ENCODE peak calls at places on chromosomes 2 and 18, in seven cellular contexts. One of them, this sample, is unnamed.
A peak's percentile ranks its signal among the peaks of the same experiment; 100 is the strongest.

GRCh38 chr18:65468881-65469280 is 281.9 kb upstream of the CDH7 start:
- DNase-seq in thyroid gland: no peak
- DNase-seq in AG04449: no peak
- DNase-seq in RWPE1: no peak
- DNase-seq in ascending aorta: no peak
- DNase-seq in A673: no peak
- DNase-seq in HFF-Myc: no peak
- DNase-seq in this sample: no peak

GRCh38 chr2:50466694-50467093 is 565.2 kb downstream of the NRXN1 start:
- DNase-seq in AG04449: no peak
- DNase-seq in A673: no peak
- DNase-seq in HFF-Myc: no peak
- DNase-seq in RWPE1: no peak
- DNase-seq in ascending aorta: no peak
- DNase-seq in thyroid gland: no peak
- DNase-seq in this sample: no peak

GRCh38 chr2:126534508-126534907 is 121.5 kb upstream of the GYPC start:
- DNase-seq in thyroid gland: no peak
- DNase-seq in AG04449: no peak
- DNase-seq in HFF-Myc: no peak
- DNase-seq in ascending aorta: no peak
- DNase-seq in A673: no peak
- DNase-seq in RWPE1: no peak
- DNase-seq in this sample: no peak

GRCh38 chr2:13542642-13543041 is 825.9 kb downstream of the TRIB2 start:
- DNase-seq in AG04449: no peak
- DNase-seq in thyroid gland: no peak
- DNase-seq in HFF-Myc: no peak
- DNase-seq in ascending aorta: no peak
- DNase-seq in A673: no peak
- DNase-seq in RWPE1: no peak
- DNase-seq in this sample: no peak

GRCh38 chr2:222319576-222320440 is 21.0 kb upstream of the PAX3 start:
- DNase-seq in ascending aorta: no peak
- DNase-seq in A673: peak; percentile 65
- DNase-seq in RWPE1: no peak
- DNase-seq in AG04449: no peak
- DNase-seq in thyroid gland: peak; percentile 72
- DNase-seq in HFF-Myc: no peak
- DNase-seq in this sample: peak; percentile 52

GRCh38 chr2:152304845-152305244 is 30.1 kb upstream of the FMNL2 start:
- DNase-seq in A673: no peak
- DNase-seq in ascending aorta: no peak
- DNase-seq in RWPE1: peak; percentile 31
- DNase-seq in AG04449: peak; percentile 5
- DNase-seq in thyroid gland: no peak
- DNase-seq in HFF-Myc: no peak
- DNase-seq in this sample: no peak

GRCh38 chr2:102025016-102025491 is 33.3 kb downstream of the IL1R2 start:
- DNase-seq in ascending aorta: no peak
- DNase-seq in thyroid gland: no peak
- DNase-seq in AG04449: peak; percentile 82
- DNase-seq in A673: no peak
- DNase-seq in RWPE1: no peak
- DNase-seq in HFF-Myc: no peak
- DNase-seq in this sample: no peak

GRCh38 chr18:8252371-8252770 is 356.9 kb upstream of the RAB12 start:
- DNase-seq in A673: no peak
- DNase-seq in RWPE1: no peak
- DNase-seq in AG04449: no peak
- DNase-seq in thyroid gland: no peak
- DNase-seq in ascending aorta: no peak
- DNase-seq in HFF-Myc: no peak
- DNase-seq in this sample: no peak

GRCh38 chr2:43854671-43855070 is 15.9 kb downstream of the ABCG8 start:
- DNase-seq in thyroid gland: no peak
- DNase-seq in AG04449: no peak
- DNase-seq in ascending aorta: no peak
- DNase-seq in HFF-Myc: no peak
- DNase-seq in A673: no peak
- DNase-seq in RWPE1: no peak
- DNase-seq in this sample: no peak

GRCh38 chr18:59222341-59222740 is 2.4 kb downstream of the GRP start:
- DNase-seq in thyroid gland: no peak
- DNase-seq in ascending aorta: no peak
- DNase-seq in HFF-Myc: no peak
- DNase-seq in RWPE1: no peak
- DNase-seq in AG04449: no peak
- DNase-seq in A673: no peak
- DNase-seq in this sample: no peak
- TF ChIP-seq CTCF in thyroid gland: no peak
- TF ChIP-seq CTCF in ascending aorta: no peak
- TF ChIP-seq CTCF in HFF-Myc: no peak
- TF ChIP-seq CTCF in RWPE1: no peak
- TF ChIP-seq CTCF in AG04449: no peak
- TF ChIP-seq CTCF in A673: no peak
- TF ChIP-seq CTCF in this sample: no peak

GRCh38 chr2:226798422-226799210 is 1.0 kb downstream of the IRS1 start:
- DNase-seq in HFF-Myc: no peak
- DNase-seq in A673: peak; percentile 77
- DNase-seq in ascending aorta: no peak
- DNase-seq in RWPE1: peak; percentile 43
- DNase-seq in AG04449: no peak
- DNase-seq in thyroid gland: peak; percentile 57
- DNase-seq in this sample: peak; percentile 58
- TF ChIP-seq CTCF in HFF-Myc: no peak
- TF ChIP-seq CTCF in A673: peak; percentile 53
- TF ChIP-seq CTCF in ascending aorta: no peak
- TF ChIP-seq CTCF in RWPE1: peak; percentile 57
- TF ChIP-seq CTCF in AG04449: peak; percentile 28
- TF ChIP-seq CTCF in thyroid gland: no peak
- TF ChIP-seq CTCF in this sample: no peak

GRCh38 chr18:21632393-21632792 is 20.3 kb downstream of the SNRPD1 start:
- DNase-seq in RWPE1: no peak
- DNase-seq in thyroid gland: no peak
- DNase-seq in ascending aorta: no peak
- DNase-seq in AG04449: no peak
- DNase-seq in HFF-Myc: no peak
- DNase-seq in A673: no peak
- DNase-seq in this sample: no peak
- TF ChIP-seq CTCF in RWPE1: no peak
- TF ChIP-seq CTCF in thyroid gland: no peak
- TF ChIP-seq CTCF in ascending aorta: no peak
- TF ChIP-seq CTCF in AG04449: no peak
- TF ChIP-seq CTCF in HFF-Myc: no peak
- TF ChIP-seq CTCF in A673: peak; percentile 18
- TF ChIP-seq CTCF in this sample: no peak

GRCh38 chr2:181954538-181954883 is 31.1 kb upstream of the PPP1R1C start:
- DNase-seq in A673: no peak
- DNase-seq in RWPE1: no peak
- DNase-seq in ascending aorta: no peak
- DNase-seq in HFF-Myc: no peak
- DNase-seq in AG04449: no peak
- DNase-seq in thyroid gland: no peak
- DNase-seq in this sample: no peak
- TF ChIP-seq CTCF in A673: peak; percentile 0
- TF ChIP-seq CTCF in RWPE1: no peak
- TF ChIP-seq CTCF in ascending aorta: no peak
- TF ChIP-seq CTCF in HFF-Myc: no peak
- TF ChIP-seq CTCF in AG04449: no peak
- TF ChIP-seq CTCF in thyroid gland: no peak
- TF ChIP-seq CTCF in this sample: no peak

GRCh38 chr2:148202237-148202636 is 181.3 kb downstream of the MBD5 start:
- DNase-seq in thyroid gland: no peak
- DNase-seq in A673: no peak
- DNase-seq in RWPE1: no peak
- DNase-seq in ascending aorta: no peak
- DNase-seq in HFF-Myc: no peak
- DNase-seq in AG04449: no peak
- DNase-seq in this sample: no peak

GRCh38 chr2:148207111-148207510 is 186.2 kb downstream of the MBD5 start:
- DNase-seq in HFF-Myc: no peak
- DNase-seq in thyroid gland: no peak
- DNase-seq in RWPE1: no peak
- DNase-seq in A673: no peak
- DNase-seq in ascending aorta: no peak
- DNase-seq in AG04449: no peak
- DNase-seq in this sample: no peak

DNA sequence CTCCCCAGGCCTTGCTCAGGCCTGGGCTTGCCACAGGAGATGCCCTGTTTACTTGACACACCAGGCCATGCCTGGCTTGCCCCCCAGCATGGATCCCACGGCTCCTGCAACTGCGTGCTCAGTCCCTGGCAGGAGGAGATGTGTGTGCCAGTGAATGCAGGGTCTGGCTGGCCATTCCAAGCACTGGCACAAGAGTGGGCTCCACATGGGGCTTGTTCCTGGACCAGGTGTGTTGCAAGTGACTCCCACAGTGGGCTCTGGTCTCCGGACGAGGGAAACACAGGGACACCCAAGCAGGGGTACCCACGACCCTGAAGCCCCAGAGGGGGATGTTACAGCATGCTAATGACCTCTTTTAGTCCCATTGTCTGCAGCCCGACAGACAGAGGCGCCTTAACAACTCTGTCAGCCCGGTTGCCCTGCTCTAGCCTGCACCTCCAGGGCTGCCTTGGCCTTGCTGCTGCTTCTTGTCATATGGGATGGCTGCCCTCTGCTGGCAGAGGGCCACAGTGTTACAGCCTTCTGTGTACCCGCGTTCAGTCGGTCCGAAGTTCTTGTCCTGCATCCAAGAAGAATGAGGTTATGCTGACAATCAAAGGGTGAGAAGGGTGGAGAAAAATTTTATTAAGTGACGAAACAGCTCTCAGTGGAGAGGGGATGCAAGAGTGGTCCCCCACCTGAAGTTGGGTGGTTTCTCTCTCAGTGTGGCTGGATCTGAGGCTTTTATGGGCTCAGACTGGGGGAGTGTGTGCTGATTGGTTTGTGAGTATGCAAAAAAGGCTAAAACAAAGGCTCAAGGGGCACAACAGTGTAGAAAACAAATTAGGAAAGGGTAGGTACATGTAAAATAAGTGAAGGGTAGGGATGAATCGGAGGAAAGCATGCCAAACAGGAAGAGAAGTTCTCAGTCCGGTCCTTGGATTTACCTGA is 180.4 kb downstream of the MBD5 start:
- DNase-seq in A673: peak; percentile 77
- DNase-seq in ascending aorta: no peak
- DNase-seq in RWPE1: peak; percentile 9
- DNase-seq in HFF-Myc: peak; percentile 5
- DNase-seq in thyroid gland: peak; percentile 20
- DNase-seq in AG04449: no peak
- DNase-seq in this sample: peak; percentile 61
- TF ChIP-seq CTCF in A673: peak; percentile 74
- TF ChIP-seq CTCF in ascending aorta: no peak
- TF ChIP-seq CTCF in RWPE1: no peak
- TF ChIP-seq CTCF in HFF-Myc: peak; percentile 54
- TF ChIP-seq CTCF in thyroid gland: peak; percentile 12
- TF ChIP-seq CTCF in AG04449: peak; percentile 49
- TF ChIP-seq CTCF in this sample: peak; percentile 52

GRCh38 chr2:65056990-65057375 is 767 bp downstream of the CEP68 start:
- DNase-seq in AG04449: no peak
- DNase-seq in A673: no peak
- DNase-seq in ascending aorta: no peak
- DNase-seq in RWPE1: no peak
- DNase-seq in thyroid gland: no peak
- DNase-seq in HFF-Myc: no peak
- DNase-seq in this sample: no peak

GRCh38 chr2:65053199-65053598 is 3.0 kb upstream of the CEP68 start:
- DNase-seq in AG04449: no peak
- DNase-seq in RWPE1: no peak
- DNase-seq in A673: no peak
- DNase-seq in HFF-Myc: no peak
- DNase-seq in thyroid gland: no peak
- DNase-seq in ascending aorta: no peak
- DNase-seq in this sample: no peak

GRCh38 chr2:65055427-65056214 is 595 bp upstream of the CEP68 start:
- DNase-seq in A673: no peak
- DNase-seq in thyroid gland: no peak
- DNase-seq in RWPE1: no peak
- DNase-seq in HFF-Myc: no peak
- DNase-seq in ascending aorta: no peak
- DNase-seq in AG04449: no peak
- DNase-seq in this sample: peak; percentile 38

GRCh38 chr2:65056215-65056989 is at the start of gene CEP68:
- DNase-seq in AG04449: peak; percentile 75
- DNase-seq in ascending aorta: peak; percentile 85
- DNase-seq in RWPE1: peak; percentile 98
- DNase-seq in thyroid gland: peak; percentile 98
- DNase-seq in A673: peak; percentile 98
- DNase-seq in HFF-Myc: peak; percentile 88
- DNase-seq in this sample: peak; percentile 96

DNA sequence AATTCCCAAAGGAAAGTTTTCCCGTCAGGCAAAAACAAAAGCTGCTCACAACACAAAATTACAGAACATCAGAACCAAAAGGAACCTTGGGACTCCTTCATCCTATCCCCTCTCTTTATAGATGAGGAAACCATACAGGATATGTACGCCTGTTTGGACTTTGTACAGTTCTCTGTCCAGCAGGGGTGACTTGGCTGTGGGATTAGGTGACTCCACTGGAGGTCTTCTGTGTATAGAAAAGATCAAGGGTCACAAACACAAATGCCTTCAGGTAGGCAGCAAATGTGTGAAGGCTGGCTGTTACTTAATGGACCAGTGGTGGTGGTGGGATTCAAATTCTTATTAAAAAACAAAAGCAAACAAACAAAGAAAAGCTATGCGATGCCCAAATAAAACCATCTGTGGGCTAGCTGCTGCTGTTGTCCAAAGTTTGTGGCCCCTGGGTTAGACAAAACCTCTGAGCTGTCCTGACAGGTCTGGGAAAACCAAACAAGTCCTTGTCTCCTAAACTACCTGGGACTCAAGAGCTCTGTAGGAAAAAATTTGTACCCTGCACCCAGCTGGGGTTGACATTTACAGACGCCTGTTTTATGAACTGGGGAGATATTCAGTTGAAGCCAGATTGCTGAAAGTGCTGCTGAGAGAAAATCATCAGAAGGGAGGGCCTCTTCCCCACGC is 1.3 kb upstream of the CEP68 start:
- DNase-seq in RWPE1: no peak
- DNase-seq in HFF-Myc: no peak
- DNase-seq in AG04449: no peak
- DNase-seq in A673: no peak
- DNase-seq in thyroid gland: no peak
- DNase-seq in ascending aorta: no peak
- DNase-seq in this sample: no peak
- TF ChIP-seq CTCF in RWPE1: no peak
- TF ChIP-seq CTCF in HFF-Myc: no peak
- TF ChIP-seq CTCF in AG04449: no peak
- TF ChIP-seq CTCF in A673: no peak
- TF ChIP-seq CTCF in thyroid gland: no peak
- TF ChIP-seq CTCF in ascending aorta: no peak
- TF ChIP-seq CTCF in this sample: no peak

GRCh38 chr2:226994775-226995174 is 158.9 kb downstream of the RHBDD1 start:
- DNase-seq in thyroid gland: no peak
- DNase-seq in ascending aorta: no peak
- DNase-seq in A673: no peak
- DNase-seq in HFF-Myc: no peak
- DNase-seq in RWPE1: no peak
- DNase-seq in AG04449: no peak
- DNase-seq in this sample: no peak
- TF ChIP-seq CTCF in thyroid gland: no peak
- TF ChIP-seq CTCF in ascending aorta: no peak
- TF ChIP-seq CTCF in A673: no peak
- TF ChIP-seq CTCF in HFF-Myc: no peak
- TF ChIP-seq CTCF in RWPE1: no peak
- TF ChIP-seq CTCF in AG04449: no peak
- TF ChIP-seq CTCF in this sample: no peak